ENCODE peak calls at places on chromosomes 6 and 20, in six cellular contexts. G is PC-3, B is heart right ventricle, X is cardiac muscle cell, Y is AG04450, H is upper lobe of right lung. I is an unnamed sample.

GRCh38 chr6:43856005-43856765 is 86.2 kb downstream of the VEGFA start:
- DNase-seq in Y (no peak), B (no peak), G (peak), H (peak), X (peak), I (peak)

GRCh38 chr6:42269553-42269952 is 51.9 kb upstream of the MRPS10 start:
- DNase-seq in Y (no peak), X (no peak), B (no peak), G (no peak), H (no peak), I (no peak)

GRCh38 chr6:155404937-155405336 is 50.7 kb downstream of the NOX3 start:
- DNase-seq in H (no peak), B (no peak), X (no peak), Y (no peak), G (no peak), I (no peak)

GRCh38 chr6:4113623-4114022 is 21.8 kb downstream of the ECI2 start:
- DNase-seq in G (no peak), B (no peak), H (no peak), Y (no peak), X (no peak), I (no peak)

GRCh38 chr6:111418971-111419693 is 63.9 kb downstream of the REV3L start:
- DNase-seq in B (no peak), Y (peak), X (no peak), H (no peak), G (peak), I (no peak)

GRCh38 chr20:51376121-51376520 is 166.4 kb downstream of the NFATC2 start:
- DNase-seq in X (no peak), H (no peak), Y (no peak), G (no peak), B (no peak), I (no peak)

GRCh38 chr20:19600042-19600441 is 158.0 kb upstream of the RIN2 start:
- DNase-seq in G (no peak), X (no peak), B (no peak), H (no peak), Y (no peak), I (no peak)

GRCh38 chr6:83884523-83884922 is 25.0 kb downstream of the CYB5R4 start:
- DNase-seq in X (peak), B (no peak), G (peak), H (no peak), Y (no peak), I (no peak)

GRCh38 chr6:24524801-24525200 is 30.0 kb downstream of the ALDH5A1 start:
- DNase-seq in H (no peak), B (no peak), X (peak), G (peak), Y (peak), I (no peak)

GRCh38 chr6:33882154-33882553 is 78.4 kb upstream of the MLN start:
- DNase-seq in H (no peak), B (peak), G (no peak), X (peak), Y (no peak), I (no peak)

GRCh38 chr6:168242111-168242510 is 77.5 kb downstream of the DACT2 start:
- DNase-seq in X (no peak), H (no peak), Y (no peak), G (no peak), B (no peak), I (no peak)

GRCh38 chr6:116779569-116780164 is 14.1 kb upstream of the FAM162B start:
- DNase-seq in B (no peak), H (no peak), G (peak), X (peak), Y (no peak), I (no peak)
- TF ChIP-seq CTCF in B (peak), H (peak), G (peak), X (peak), Y (peak), I (peak)

DNA sequence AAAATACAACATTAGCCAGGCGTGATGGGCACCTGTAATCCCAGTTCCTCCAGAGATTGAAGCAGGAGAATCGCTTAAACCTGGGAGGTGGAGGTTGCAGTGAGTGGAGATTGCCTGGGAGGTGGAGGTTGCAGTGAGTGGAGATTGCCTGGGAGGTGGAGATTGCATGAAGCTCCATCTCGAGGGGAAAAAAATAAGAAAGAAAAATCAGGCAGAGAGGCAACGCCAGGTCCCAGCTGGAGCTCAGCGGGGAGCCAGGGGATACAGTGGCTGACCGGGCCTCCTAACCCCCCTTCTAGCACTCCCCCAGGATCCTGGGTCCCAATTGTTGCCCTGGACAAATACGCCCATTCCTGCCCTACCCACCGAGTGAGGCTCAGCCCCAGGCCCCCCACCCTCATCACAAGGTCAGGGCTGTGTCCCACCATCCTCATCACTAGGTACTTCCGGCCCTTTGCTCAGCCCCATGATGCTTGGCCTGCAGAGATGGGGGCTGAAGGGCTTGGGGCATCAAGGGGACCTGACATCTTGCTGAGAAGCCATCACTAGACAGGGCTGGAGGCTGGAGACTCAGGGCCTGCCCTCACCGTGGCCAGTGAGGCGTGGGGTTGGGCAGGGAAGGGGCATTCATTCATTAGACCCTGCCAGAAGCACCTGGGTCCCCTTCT is 1.9 kb downstream of the OGFR start:
- DNase-seq in H (no peak), X (no peak), Y (no peak), B (no peak), G (no peak), I (no peak)
- H3K4me3 ChIP-seq in H (peak), X (no peak), Y (peak), B (peak), G (peak), I (peak)

DNA sequence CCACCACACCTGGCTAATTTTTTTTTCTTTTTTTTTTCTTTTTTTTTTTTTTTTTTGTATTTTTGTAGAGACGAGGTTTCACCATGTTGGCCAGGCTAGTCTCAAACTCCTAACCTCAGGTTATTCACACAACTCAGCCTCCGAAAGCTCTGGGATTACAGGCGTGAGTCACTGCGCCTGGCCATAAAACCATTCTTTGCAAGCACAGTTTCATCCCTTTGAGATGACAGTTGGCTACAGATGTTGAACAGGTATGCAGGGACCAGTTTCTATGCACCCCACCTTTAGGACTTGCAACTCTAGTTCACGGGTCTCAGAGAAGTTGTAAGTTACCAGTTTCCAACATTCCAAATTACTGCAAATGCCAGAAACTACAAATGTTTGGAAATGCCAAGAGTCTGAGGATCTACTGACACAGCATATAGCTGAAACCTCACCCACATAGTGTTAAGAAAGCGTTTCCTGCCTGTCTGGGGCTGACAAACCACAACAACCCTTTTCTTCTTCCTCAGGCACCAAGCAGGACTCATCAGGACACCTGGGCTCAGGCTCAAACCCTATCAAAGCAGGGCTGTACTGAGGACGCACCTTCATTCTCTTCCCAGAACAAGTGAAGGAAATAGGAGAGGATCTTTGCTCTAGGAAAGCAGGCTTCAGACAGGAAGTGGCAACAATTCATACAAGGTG is 22.9 kb downstream of the ARHGAP18 start:
- DNase-seq in G (no peak), H (no peak), B (no peak), X (no peak), Y (no peak), I (no peak)
- H3K27ac ChIP-seq in G (no peak), H (peak), B (peak), X (no peak), Y (peak), I (peak)

GRCh38 chr6:140001851-140002301 is 627.4 kb upstream of the CITED2 start:
- DNase-seq in G (no peak), X (no peak), B (no peak), Y (no peak), H (no peak), I (no peak)

GRCh38 chr6:140001005-140001404 is 626.6 kb upstream of the CITED2 start:
- DNase-seq in G (no peak), X (no peak), H (no peak), B (no peak), Y (no peak), I (no peak)

GRCh38 chr6:139990865-139991264 is 616.4 kb upstream of the CITED2 start:
- DNase-seq in H (no peak), G (no peak), X (peak), B (no peak), Y (no peak), I (no peak)

DNA sequence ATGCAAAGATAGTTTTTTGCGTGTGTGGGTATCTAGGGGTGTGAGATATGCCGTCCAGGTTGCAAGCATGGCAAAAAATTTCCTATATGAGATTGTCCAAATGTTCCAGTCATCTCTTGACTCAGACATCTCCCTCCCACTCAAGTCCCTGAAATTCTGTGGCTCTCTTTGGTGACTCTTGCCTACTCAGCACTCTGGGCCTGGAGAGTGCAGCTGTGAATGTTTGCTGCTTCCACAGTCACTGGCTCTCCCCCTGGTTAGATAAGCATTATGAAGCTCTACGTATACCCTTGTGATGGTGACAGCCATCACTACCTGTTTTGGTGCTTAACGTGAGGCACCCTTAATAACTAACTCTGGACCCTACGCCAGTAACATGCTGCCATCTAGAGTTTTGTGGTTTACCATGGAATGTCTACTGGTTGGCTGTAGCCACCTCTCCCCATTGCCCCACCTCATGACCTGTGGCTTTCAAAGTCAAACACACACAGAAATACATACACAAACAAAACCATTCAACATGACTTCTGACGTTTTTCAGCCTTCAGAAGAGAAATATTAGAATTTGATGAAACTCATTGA is 621.9 kb upstream of the CITED2 start:
- DNase-seq in Y (no peak), H (no peak), X (peak), B (no peak), G (no peak), I (no peak)
- TF ChIP-seq CTCF in Y (no peak), H (peak), X (no peak), B (no peak), G (no peak), I (peak)

GRCh38 chr6:30990422-30991086 is 7.0 kb downstream of the MUC21 start:
- DNase-seq in B (no peak), H (no peak), Y (no peak), X (no peak), G (no peak), I (no peak)
- H3K4me3 ChIP-seq in B (no peak), H (no peak), Y (no peak), X (no peak), G (no peak), I (no peak)

DNA sequence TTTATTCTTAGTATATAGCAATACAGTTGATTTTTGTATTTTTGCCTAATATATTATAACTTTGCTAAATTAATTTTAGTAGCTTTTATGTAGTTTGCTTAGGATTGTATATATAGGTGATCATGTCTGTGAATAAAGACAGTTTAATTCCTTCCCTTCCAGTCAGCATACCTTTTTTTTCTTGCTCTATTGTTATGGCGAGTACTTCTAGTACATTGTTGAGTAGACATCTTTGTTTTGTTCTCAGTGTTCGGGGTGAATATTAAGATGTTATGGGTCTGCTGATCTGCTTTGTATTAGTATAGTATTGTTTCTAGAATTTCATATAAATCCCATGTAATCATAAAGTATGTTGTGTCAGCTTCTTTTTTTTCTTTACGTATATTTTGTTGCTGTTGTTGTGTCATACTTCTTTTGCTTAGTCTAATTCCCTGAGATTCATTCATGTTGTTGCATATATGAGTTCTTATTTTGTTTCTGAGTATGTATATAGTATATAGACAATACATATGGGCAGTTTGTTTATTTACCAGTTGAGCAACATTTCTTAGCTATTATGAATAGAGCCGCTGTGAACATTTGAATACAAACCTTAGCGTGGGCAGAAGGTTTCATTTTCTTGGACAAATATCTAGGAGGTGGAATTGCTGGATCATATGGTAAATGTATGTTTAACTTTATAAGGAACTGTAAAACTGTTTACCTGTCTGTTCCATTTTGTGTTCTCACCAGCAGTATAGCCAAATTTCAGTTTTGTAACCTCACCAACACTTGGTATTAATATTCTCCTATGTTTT is 25.5 kb downstream of the NCOA3 start:
- DNase-seq in B (no peak), X (no peak), H (no peak), G (peak), Y (no peak), I (no peak)
- H3K27ac ChIP-seq in B (no peak), X (no peak), H (no peak), G (no peak), Y (no peak), I (no peak)

GRCh38 chr20:33669873-33670640 is 3.3 kb downstream of the ACTL10 start:
- DNase-seq in Y (no peak), G (no peak), B (no peak), X (no peak), H (no peak), I (no peak)
- TF ChIP-seq CTCF in Y (no peak), G (no peak), B (no peak), X (no peak), H (no peak), I (no peak)

GRCh38 chr6:7787731-7788130 is 61.8 kb downstream of the BMP6 start:
- DNase-seq in G (no peak), B (no peak), Y (no peak), H (no peak), X (no peak), I (no peak)
- H3K4me3 ChIP-seq in G (no peak), B (no peak), Y (no peak), H (no peak), X (no peak), I (no peak)

I was measured in lower lobe of right lung.